ENCODE peak calls at places on chromosomes 4 and X, in nine cellular contexts. Z, M, R, X, H, U, Q, F and W are unnamed samples.

GRCh38 chr4:57265831-57266582 is 155.8 kb upstream of the IGFBP7 start:
- DNase-seq in U (no peak), H (no peak), F (no peak), M (no peak), X (peak; percentile 3), Z (peak; percentile 20), Q (no peak), R (no peak), W (no peak)

GRCh38 chr4:9979101-9979815 is 42.0 kb downstream of the SLC2A9 start:
- DNase-seq in M (no peak), Q (no peak), R (no peak), U (no peak), Z (no peak), F (no peak), H (no peak), X (no peak), W (no peak)

GRCh38 chr4:1206299-1207156 is 34.1 kb upstream of the SPON2 start:
- DNase-seq in M (peak; percentile 1), Z (no peak), F (no peak), X (no peak), R (no peak), U (peak; percentile 79), H (no peak), Q (no peak), W (no peak)

GRCh38 chr4:72119946-72120345 is 88.1 kb downstream of the NPFFR2 start:
- DNase-seq in Z (no peak), F (no peak), Q (no peak), U (no peak), M (no peak), H (no peak), X (no peak), R (no peak), W (no peak)

GRCh38 chrX:37834937-37835336 is 12.4 kb downstream of the DYNLT3 start:
- DNase-seq in Z (no peak), R (no peak), F (no peak), M (no peak), Q (no peak), H (no peak), U (no peak), X (no peak), W (no peak)

GRCh38 chr4:118557298-118557851 is 127.8 kb upstream of the METTL14 start:
- DNase-seq in F (no peak), R (no peak), X (peak; percentile 23), M (no peak), Z (peak; percentile 71), U (no peak), Q (no peak), H (no peak), W (peak; percentile 82)

GRCh38 chr4:4415806-4416805 is 29.2 kb downstream of the NSG1 start:
- DNase-seq in X (no peak), U (peak; percentile 67), Q (no peak), Z (no peak), M (no peak), F (no peak), R (no peak), H (peak; percentile 55), W (no peak)

GRCh38 chrX:55389376-55389775 is 62.6 kb upstream of the MAGEH1 start:
- DNase-seq in X (no peak), M (no peak), H (no peak), U (no peak), F (no peak), Q (no peak), Z (no peak), R (no peak), W (no peak)

GRCh38 chrX:118865231-118865630 is 41.6 kb downstream of the ZCCHC12 start:
- DNase-seq in M (no peak), Q (no peak), R (no peak), X (no peak), F (no peak), U (no peak), Z (no peak), H (no peak), W (no peak)

GRCh38 chrX:37361596-37361995 is 12.4 kb downstream of the PRRG1 start:
- DNase-seq in M (no peak), U (no peak), H (no peak), Z (peak; percentile 29), X (no peak), Q (no peak), F (no peak), R (no peak), W (no peak)

GRCh38 chr4:79308971-79309370 is 16.9 kb downstream of the NAA11 start:
- DNase-seq in M (no peak), F (no peak), Q (no peak), X (no peak), Z (no peak), R (no peak), U (no peak), H (no peak), W (no peak)

GRCh38 chr4:109945056-109945455 is 32.4 kb downstream of the EGF start:
- DNase-seq in F (no peak), R (peak; percentile 3), U (no peak), H (no peak), Q (no peak), Z (peak; percentile 34), X (no peak), M (no peak), W (no peak)

GRCh38 chr4:154595807-154596206 is 5.3 kb upstream of the FGA start:
- DNase-seq in R (no peak), Z (no peak), M (no peak), H (no peak), X (no peak), Q (no peak), U (no peak), F (no peak), W (no peak)

GRCh38 chrX:131734621-131735020 is 190.7 kb downstream of the OR13H1 start:
- DNase-seq in H (no peak), X (no peak), R (no peak), U (no peak), Q (no peak), M (peak; percentile 71), Z (no peak), F (no peak), W (no peak)

GRCh38 chrX:139642241-139642927 is 65.6 kb downstream of the MCF2 start:
- DNase-seq in U (no peak), Z (peak; percentile 6), F (no peak), X (peak; percentile 0), M (no peak), R (no peak), Q (no peak), H (no peak), W (peak; percentile 17)

GRCh38 chrX:23952984-23953907 is 45.4 kb downstream of the CXorf58 start:
- DNase-seq in H (no peak), X (peak; percentile 1), M (peak; percentile 4), U (no peak), F (no peak), R (peak; percentile 1), Z (no peak), Q (no peak), W (no peak)

GRCh38 chr4:76752911-76753494 is 144.9 kb downstream of the SOWAHB start:
- DNase-seq in Z (peak; percentile 99), H (no peak), R (no peak), F (no peak), Q (no peak), X (peak; percentile 92), M (no peak), U (no peak), W (peak; percentile 100)

GRCh38 chrX:9352683-9353430 is 112.0 kb upstream of the TBL1X start:
- DNase-seq in F (no peak), M (no peak), U (no peak), H (no peak), Z (peak; percentile 78), Q (no peak), X (peak; percentile 70), R (no peak), W (peak; percentile 84)

GRCh38 chrX:72712094-72712755 is 1.9 kb downstream of the PHKA1 start:
- DNase-seq in Z (peak; percentile 20), H (no peak), X (peak; percentile 30), U (no peak), M (no peak), Q (no peak), F (no peak), R (no peak), W (no peak)

GRCh38 chr4:53800741-53801140 is 209.5 kb upstream of the LNX1 start:
- DNase-seq in F (no peak), H (no peak), Z (peak; percentile 26), Q (no peak), X (no peak), U (no peak), M (no peak), R (no peak), W (no peak)

GRCh38 chrX:40167240-40168182 is 69.8 kb upstream of the BCOR start:
- DNase-seq in Q (no peak), F (no peak), U (no peak), M (no peak), R (no peak), Z (peak; percentile 58), H (no peak), X (no peak), W (no peak)

GRCh38 chrX:120000490-120001246 is 57.1 kb upstream of the NKAP start:
- DNase-seq in F (no peak), M (no peak), X (no peak), Z (peak; percentile 46), Q (no peak), R (no peak), U (no peak), H (no peak), W (no peak)

GRCh38 chr4:25913056-25913850 is 767 bp upstream of the SMIM20 start:
- DNase-seq in F (no peak), M (peak; percentile 10), X (no peak), Q (no peak), U (no peak), R (no peak), Z (no peak), H (peak; percentile 66), W (peak; percentile 22)

GRCh38 chr4:6562931-6563901 is 11.8 kb upstream of the MAN2B2 start:
- DNase-seq in F (no peak), H (no peak), U (no peak), R (no peak), X (peak; percentile 12), Q (no peak), M (no peak), Z (peak; percentile 73), W (peak; percentile 19)

GRCh38 chr4:2400841-2401609 is 17.4 kb downstream of the ZFYVE28 start:
- DNase-seq in Z (no peak), R (no peak), U (no peak), X (no peak), H (no peak), Q (no peak), F (no peak), M (no peak), W (no peak)

GRCh38 chr4:53929955-53930798 is 134.2 kb downstream of the CHIC2 start:
- DNase-seq in Z (peak; percentile 95), U (no peak), F (no peak), X (peak; percentile 93), H (no peak), Q (peak; percentile 28), M (peak; percentile 39), R (peak; percentile 20), W (peak; percentile 90)